ENCODE peak calls at places on chromosome 5, in seven cellular contexts. One of them, this sample, is unnamed.

GRCh38 chr5:146188358-146188757 is 5.9 kb upstream of the LARS1 start:
- DNase-seq in H9: no peak
- DNase-seq in fibroblast of pulmonary artery: no peak
- DNase-seq in endothelial cell: no peak
- DNase-seq in uterus: no peak
- DNase-seq in bronchial epithelial cell: peak; percentile 92
- DNase-seq in heart left ventricle: no peak
- DNase-seq in this sample: no peak

GRCh38 chr5:122842016-122842580 is 3.3 kb upstream of the SNX24 start:
- DNase-seq in H9: no peak
- DNase-seq in fibroblast of pulmonary artery: no peak
- DNase-seq in endothelial cell: no peak
- DNase-seq in uterus: no peak
- DNase-seq in bronchial epithelial cell: no peak
- DNase-seq in heart left ventricle: no peak
- DNase-seq in this sample: no peak

GRCh38 chr5:173663810-173664526 is 47.5 kb upstream of the BOD1 start:
- DNase-seq in H9: no peak
- DNase-seq in fibroblast of pulmonary artery: peak; percentile 46
- DNase-seq in endothelial cell: peak; percentile 53
- DNase-seq in uterus: no peak
- DNase-seq in bronchial epithelial cell: no peak
- DNase-seq in heart left ventricle: peak; percentile 68
- DNase-seq in this sample: no peak

GRCh38 chr5:71861682-71862457 is 142.8 kb downstream of the CARTPT start:
- DNase-seq in H9: no peak
- DNase-seq in fibroblast of pulmonary artery: no peak
- DNase-seq in endothelial cell: no peak
- DNase-seq in uterus: no peak
- DNase-seq in bronchial epithelial cell: no peak
- DNase-seq in heart left ventricle: no peak
- DNase-seq in this sample: no peak

GRCh38 chr5:155947394-155948062 is 379.4 kb upstream of the SGCD start:
- DNase-seq in H9: no peak
- DNase-seq in fibroblast of pulmonary artery: no peak
- DNase-seq in endothelial cell: no peak
- DNase-seq in uterus: no peak
- DNase-seq in bronchial epithelial cell: no peak
- DNase-seq in heart left ventricle: no peak
- DNase-seq in this sample: no peak

GRCh38 chr5:149837680-149838269 is 106.8 kb downstream of the PDE6A start:
- DNase-seq in H9: peak; percentile 88
- DNase-seq in fibroblast of pulmonary artery: peak; percentile 77
- DNase-seq in endothelial cell: peak; percentile 77
- DNase-seq in uterus: no peak
- DNase-seq in bronchial epithelial cell: peak; percentile 58
- DNase-seq in heart left ventricle: no peak
- DNase-seq in this sample: peak; percentile 82

GRCh38 chr5:168295574-168296201 is 4.2 kb downstream of the WWC1 start:
- DNase-seq in H9: peak; percentile 85
- DNase-seq in fibroblast of pulmonary artery: peak; percentile 68
- DNase-seq in endothelial cell: peak; percentile 62
- DNase-seq in uterus: no peak
- DNase-seq in bronchial epithelial cell: peak; percentile 63
- DNase-seq in heart left ventricle: no peak
- DNase-seq in this sample: no peak

GRCh38 chr5:73892806-73893205 is 266.8 kb downstream of the ARHGEF28 start:
- DNase-seq in H9: no peak
- DNase-seq in fibroblast of pulmonary artery: peak; percentile 95
- DNase-seq in endothelial cell: no peak
- DNase-seq in uterus: no peak
- DNase-seq in bronchial epithelial cell: peak; percentile 48
- DNase-seq in heart left ventricle: no peak
- DNase-seq in this sample: no peak

GRCh38 chr5:159052282-159053011 is 47.3 kb downstream of the EBF1 start:
- DNase-seq in H9: no peak
- DNase-seq in fibroblast of pulmonary artery: no peak
- DNase-seq in endothelial cell: no peak
- DNase-seq in uterus: no peak
- DNase-seq in bronchial epithelial cell: no peak
- DNase-seq in heart left ventricle: no peak
- DNase-seq in this sample: peak; percentile 43

GRCh38 chr5:142922223-142922952 is 152.2 kb downstream of the ARHGAP26 start:
- DNase-seq in H9: no peak
- DNase-seq in fibroblast of pulmonary artery: peak; percentile 79
- DNase-seq in endothelial cell: no peak
- DNase-seq in uterus: no peak
- DNase-seq in bronchial epithelial cell: peak; percentile 75
- DNase-seq in heart left ventricle: no peak
- DNase-seq in this sample: no peak

GRCh38 chr5:73370076-73370475 is 78.5 kb downstream of the FOXD1 start:
- DNase-seq in H9: no peak
- DNase-seq in fibroblast of pulmonary artery: no peak
- DNase-seq in endothelial cell: no peak
- DNase-seq in uterus: no peak
- DNase-seq in bronchial epithelial cell: no peak
- DNase-seq in heart left ventricle: no peak
- DNase-seq in this sample: no peak

GRCh38 chr5:65721050-65721774 is 697 bp downstream of the SGTB start:
- DNase-seq in H9: peak; percentile 45
- DNase-seq in fibroblast of pulmonary artery: peak; percentile 75
- DNase-seq in endothelial cell: peak; percentile 47
- DNase-seq in uterus: peak; percentile 71
- DNase-seq in bronchial epithelial cell: peak; percentile 57
- DNase-seq in heart left ventricle: peak; percentile 75
- DNase-seq in this sample: peak; percentile 62

GRCh38 chr5:116441223-116441622 is 133.4 kb downstream of the SEMA6A start:
- DNase-seq in H9: peak; percentile 68
- DNase-seq in fibroblast of pulmonary artery: no peak
- DNase-seq in endothelial cell: no peak
- DNase-seq in uterus: no peak
- DNase-seq in bronchial epithelial cell: no peak
- DNase-seq in heart left ventricle: no peak
- DNase-seq in this sample: no peak

GRCh38 chr5:134551891-134552290 is 26.4 kb downstream of the JADE2 start:
- DNase-seq in H9: no peak
- DNase-seq in fibroblast of pulmonary artery: no peak
- DNase-seq in endothelial cell: no peak
- DNase-seq in uterus: no peak
- DNase-seq in bronchial epithelial cell: peak; percentile 56
- DNase-seq in heart left ventricle: no peak
- DNase-seq in this sample: no peak

GRCh38 chr5:21661129-21661528 is 1192.0 kb downstream of the CDH12 start:
- DNase-seq in H9: no peak
- DNase-seq in fibroblast of pulmonary artery: no peak
- DNase-seq in endothelial cell: no peak
- DNase-seq in uterus: no peak
- DNase-seq in bronchial epithelial cell: no peak
- DNase-seq in heart left ventricle: no peak
- DNase-seq in this sample: no peak

GRCh38 chr5:139733698-139734491 is 61.7 kb upstream of the PSD2 start:
- DNase-seq in H9: no peak
- DNase-seq in fibroblast of pulmonary artery: no peak
- DNase-seq in endothelial cell: no peak
- DNase-seq in uterus: no peak
- DNase-seq in bronchial epithelial cell: no peak
- DNase-seq in heart left ventricle: no peak
- DNase-seq in this sample: no peak

GRCh38 chr5:77640577-77641396 is 2.3 kb upstream of the OTP start:
- DNase-seq in H9: peak; percentile 43
- DNase-seq in fibroblast of pulmonary artery: no peak
- DNase-seq in endothelial cell: no peak
- DNase-seq in uterus: no peak
- DNase-seq in bronchial epithelial cell: no peak
- DNase-seq in heart left ventricle: no peak
- DNase-seq in this sample: peak; percentile 31

GRCh38 chr5:135429326-135429725 is 17.8 kb downstream of the DCANP1 start:
- DNase-seq in H9: no peak
- DNase-seq in fibroblast of pulmonary artery: peak; percentile 61
- DNase-seq in endothelial cell: no peak
- DNase-seq in uterus: no peak
- DNase-seq in bronchial epithelial cell: no peak
- DNase-seq in heart left ventricle: no peak
- DNase-seq in this sample: no peak

GRCh38 chr5:127518319-127518621 is 830 bp downstream of the PRRC1 start:
- DNase-seq in H9: no peak
- DNase-seq in fibroblast of pulmonary artery: peak; percentile 70
- DNase-seq in endothelial cell: no peak
- DNase-seq in uterus: no peak
- DNase-seq in bronchial epithelial cell: peak; percentile 63
- DNase-seq in heart left ventricle: no peak
- DNase-seq in this sample: no peak

GRCh38 chr5:1041225-1042186 is 32.9 kb downstream of the NKD2 start:
- DNase-seq in H9: no peak
- DNase-seq in fibroblast of pulmonary artery: no peak
- DNase-seq in endothelial cell: no peak
- DNase-seq in uterus: no peak
- DNase-seq in bronchial epithelial cell: peak; percentile 26
- DNase-seq in heart left ventricle: no peak
- DNase-seq in this sample: no peak

GRCh38 chr5:139282195-139282557 is 11.4 kb upstream of the MATR3 start:
- DNase-seq in H9: no peak
- DNase-seq in fibroblast of pulmonary artery: peak; percentile 25
- DNase-seq in endothelial cell: no peak
- DNase-seq in uterus: no peak
- DNase-seq in bronchial epithelial cell: peak; percentile 65
- DNase-seq in heart left ventricle: no peak
- DNase-seq in this sample: no peak

GRCh38 chr5:56530031-56530430 is 285.3 kb upstream of the MAP3K1 start:
- DNase-seq in H9: no peak
- DNase-seq in fibroblast of pulmonary artery: no peak
- DNase-seq in endothelial cell: no peak
- DNase-seq in uterus: no peak
- DNase-seq in bronchial epithelial cell: no peak
- DNase-seq in heart left ventricle: no peak
- DNase-seq in this sample: no peak

GRCh38 chr5:139787568-139788293 is 7.9 kb upstream of the PSD2 start:
- DNase-seq in H9: peak; percentile 90
- DNase-seq in fibroblast of pulmonary artery: peak; percentile 73
- DNase-seq in endothelial cell: peak; percentile 99
- DNase-seq in uterus: peak; percentile 91
- DNase-seq in bronchial epithelial cell: peak; percentile 52
- DNase-seq in heart left ventricle: peak; percentile 93
- DNase-seq in this sample: peak; percentile 95

GRCh38 chr5:179858586-179859427 is at the start of gene MRNIP:
- DNase-seq in H9: peak; percentile 94
- DNase-seq in fibroblast of pulmonary artery: peak; percentile 95
- DNase-seq in endothelial cell: peak; percentile 93
- DNase-seq in uterus: peak; percentile 96
- DNase-seq in bronchial epithelial cell: peak; percentile 83
- DNase-seq in heart left ventricle: peak; percentile 98
- DNase-seq in this sample: peak; percentile 99
- TF ChIP-seq CTCF in H9: no peak
- TF ChIP-seq CTCF in fibroblast of pulmonary artery: no peak
- TF ChIP-seq CTCF in endothelial cell: no peak
- TF ChIP-seq CTCF in uterus: peak; percentile 25
- TF ChIP-seq CTCF in bronchial epithelial cell: no peak
- TF ChIP-seq CTCF in heart left ventricle: peak; percentile 7
- TF ChIP-seq CTCF in this sample: no peak

GRCh38 chr5:111211341-111211740 is 12.8 kb upstream of the CAMK4 start:
- DNase-seq in H9: no peak
- DNase-seq in fibroblast of pulmonary artery: no peak
- DNase-seq in endothelial cell: no peak
- DNase-seq in uterus: no peak
- DNase-seq in bronchial epithelial cell: no peak
- DNase-seq in heart left ventricle: no peak
- DNase-seq in this sample: no peak

GRCh38 chr5:111214343-111214742 is 9.8 kb upstream of the CAMK4 start:
- DNase-seq in H9: no peak
- DNase-seq in fibroblast of pulmonary artery: no peak
- DNase-seq in endothelial cell: no peak
- DNase-seq in uterus: no peak
- DNase-seq in bronchial epithelial cell: no peak
- DNase-seq in heart left ventricle: no peak
- DNase-seq in this sample: no peak
- TF ChIP-seq CTCF in H9: no peak
- TF ChIP-seq CTCF in fibroblast of pulmonary artery: no peak
- TF ChIP-seq CTCF in endothelial cell: no peak
- TF ChIP-seq CTCF in uterus: no peak
- TF ChIP-seq CTCF in bronchial epithelial cell: no peak
- TF ChIP-seq CTCF in heart left ventricle: no peak
- TF ChIP-seq CTCF in this sample: no peak

DNA sequence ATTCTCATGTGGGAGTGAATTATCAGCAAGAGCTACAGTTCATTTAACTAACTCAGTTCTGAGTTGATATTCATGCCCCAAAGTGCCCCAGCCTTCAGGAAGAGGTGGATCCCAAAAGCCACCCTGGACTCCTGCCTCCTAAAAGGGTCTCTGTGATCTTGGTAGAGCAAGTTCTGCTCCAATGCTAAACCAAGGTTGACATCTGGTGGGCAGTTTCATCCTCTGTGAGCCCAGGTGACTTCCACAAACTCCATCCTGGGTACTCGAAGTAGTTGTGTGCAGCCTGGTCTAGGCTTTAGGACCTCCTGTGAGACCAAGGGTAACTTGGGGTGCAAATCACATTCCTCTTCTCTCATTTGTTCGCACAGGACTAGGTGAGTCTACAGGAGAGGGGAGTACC is 816.8 kb downstream of the MTRR start:
- DNase-seq in H9: peak; percentile 34
- DNase-seq in fibroblast of pulmonary artery: no peak
- DNase-seq in endothelial cell: no peak
- DNase-seq in uterus: no peak
- DNase-seq in bronchial epithelial cell: no peak
- DNase-seq in heart left ventricle: no peak
- DNase-seq in this sample: no peak
- TF ChIP-seq CTCF in H9: peak; percentile 44
- TF ChIP-seq CTCF in fibroblast of pulmonary artery: no peak
- TF ChIP-seq CTCF in endothelial cell: no peak
- TF ChIP-seq CTCF in uterus: no peak
- TF ChIP-seq CTCF in bronchial epithelial cell: no peak
- TF ChIP-seq CTCF in heart left ventricle: no peak
- TF ChIP-seq CTCF in this sample: no peak

GRCh38 chr5:167244583-167244982 is 1046.9 kb upstream of the WWC1 start:
- DNase-seq in H9: peak; percentile 63
- DNase-seq in fibroblast of pulmonary artery: peak; percentile 18
- DNase-seq in endothelial cell: peak; percentile 26
- DNase-seq in uterus: no peak
- DNase-seq in bronchial epithelial cell: no peak
- DNase-seq in heart left ventricle: no peak
- DNase-seq in this sample: peak; percentile 68
- TF ChIP-seq CTCF in H9: peak; percentile 80
- TF ChIP-seq CTCF in fibroblast of pulmonary artery: peak; percentile 30
- TF ChIP-seq CTCF in endothelial cell: no peak
- TF ChIP-seq CTCF in uterus: no peak
- TF ChIP-seq CTCF in bronchial epithelial cell: no peak
- TF ChIP-seq CTCF in heart left ventricle: no peak
- TF ChIP-seq CTCF in this sample: peak; percentile 52

DNA sequence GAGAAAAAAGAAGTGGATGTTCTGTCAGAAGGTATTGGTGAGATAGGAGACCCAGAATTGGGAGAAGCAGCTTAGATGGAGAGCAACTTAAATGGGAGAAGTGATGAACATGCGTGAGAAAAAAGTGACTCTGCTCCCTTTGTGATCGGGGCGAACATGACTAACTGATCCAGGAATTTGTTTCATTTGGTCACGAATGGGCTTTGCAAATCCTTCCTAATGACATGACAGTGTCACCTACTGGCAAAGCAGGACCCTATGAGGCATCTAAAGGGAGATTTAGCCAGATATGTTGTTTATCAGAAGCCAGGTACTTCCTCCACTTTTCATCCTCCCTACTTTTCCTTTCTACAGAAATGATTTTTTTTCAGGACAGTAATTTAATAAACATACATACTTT is 787.4 kb upstream of the RGMB start:
- DNase-seq in H9: peak; percentile 28
- DNase-seq in fibroblast of pulmonary artery: peak; percentile 59
- DNase-seq in endothelial cell: no peak
- DNase-seq in uterus: no peak
- DNase-seq in bronchial epithelial cell: peak; percentile 25
- DNase-seq in heart left ventricle: no peak
- DNase-seq in this sample: no peak
- TF ChIP-seq CTCF in H9: peak; percentile 46
- TF ChIP-seq CTCF in fibroblast of pulmonary artery: peak; percentile 12
- TF ChIP-seq CTCF in endothelial cell: no peak
- TF ChIP-seq CTCF in uterus: no peak
- TF ChIP-seq CTCF in bronchial epithelial cell: no peak
- TF ChIP-seq CTCF in heart left ventricle: no peak
- TF ChIP-seq CTCF in this sample: no peak

This sample was measured in glutamatergic neuron.